ENCODE peak calls at places on chromosome 4, in four cellular contexts. H is CD8-positive, alpha-beta memory T cell; X is cardiac fibroblast; G is choroid plexus epithelial cell. L is an unnamed sample.

GRCh38 chr4:107897823-107898222 is 33.5 kb upstream of the CYP2U1 start:
- DNase-seq in H (no peak), X (no peak), G (no peak), L (peak)

GRCh38 chr4:28921886-28922285 is 1798.3 kb upstream of the PCDH7 start:
- DNase-seq in H (no peak), X (no peak), G (no peak), L (no peak)

GRCh38 chr4:33262809-33263208 is 2542.6 kb downstream of the PCDH7 start:
- DNase-seq in H (no peak), X (peak), G (peak), L (no peak)

GRCh38 chr4:171601091-171601490 is 212.1 kb upstream of the GALNTL6 start:
- DNase-seq in H (no peak), X (no peak), G (no peak), L (no peak)

GRCh38 chr4:84492737-84493091 is 6.4 kb downstream of the NKX6-1 start:
- DNase-seq in H (no peak), X (no peak), G (no peak), L (no peak)

GRCh38 chr4:56158483-56158882 is 209.7 kb downstream of the CEP135 start:
- DNase-seq in H (no peak), X (no peak), G (no peak), L (no peak)

GRCh38 chr4:99324978-99325377 is 3.8 kb upstream of the ADH1B start:
- DNase-seq in H (no peak), X (peak), G (peak), L (no peak)

GRCh38 chr4:68864438-68865177 is 48.8 kb downstream of the UGT2B10 start:
- DNase-seq in H (no peak), X (no peak), G (no peak), L (no peak)

GRCh38 chr4:144647095-144647959 is 1.4 kb downstream of the HHIP start:
- DNase-seq in H (no peak), X (peak), G (peak), L (peak)

GRCh38 chr4:174423257-174423944 is 98.9 kb downstream of the HPGD start:
- DNase-seq in H (peak), X (peak), G (peak), L (peak)

GRCh38 chr4:127632420-127633403 is at the start of gene INTU:
- DNase-seq in H (peak), X (peak), G (peak), L (peak)

GRCh38 chr4:142493255-142493976 is 352.7 kb downstream of the INPP4B start:
- DNase-seq in H (no peak), X (no peak), G (no peak), L (no peak)

DNA sequence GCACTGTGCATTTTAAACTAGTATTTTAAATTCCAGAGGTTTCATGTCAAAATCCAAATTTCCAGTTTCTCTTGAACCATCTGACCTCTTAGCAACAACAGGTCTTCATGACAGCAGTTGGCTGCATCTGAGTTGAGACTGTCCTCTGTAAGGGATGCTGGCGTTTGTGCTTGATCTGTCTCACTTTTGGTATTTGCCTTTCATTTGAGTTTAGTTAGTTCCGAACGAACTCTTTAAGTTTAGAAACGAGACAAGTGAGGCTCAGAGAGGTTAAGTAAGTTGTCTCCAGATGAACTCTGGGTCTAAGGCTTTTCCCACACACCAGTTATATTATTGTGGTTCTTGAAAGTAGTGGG is 29.1 kb downstream of the SPARCL1 start:
- DNase-seq in H (no peak), X (no peak), G (no peak), L (no peak)
- H3K4me3 ChIP-seq in H (no peak), X (no peak), G (no peak), L (no peak)

DNA sequence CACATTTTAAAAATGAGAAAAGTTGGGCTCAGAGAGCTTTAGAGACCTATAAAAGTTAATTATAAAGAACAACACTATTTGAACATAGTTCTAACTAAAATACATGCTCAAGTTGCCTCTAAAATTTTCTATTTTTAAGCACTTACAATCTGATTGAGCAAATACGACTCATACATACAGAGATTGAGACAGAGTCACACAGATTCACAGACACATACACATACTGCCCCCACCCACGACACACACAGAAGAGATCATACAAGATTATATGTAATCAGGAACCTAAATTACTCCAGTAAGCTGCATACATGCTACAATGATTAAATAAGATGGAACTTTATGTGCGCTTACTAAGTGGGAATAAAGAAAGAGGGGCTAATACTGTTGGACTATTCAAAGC is 2.7 kb upstream of the ASB5 start:
- DNase-seq in H (no peak), X (no peak), G (peak), L (no peak)
- H3K4me3 ChIP-seq in H (no peak), X (no peak), G (no peak), L (no peak)

DNA sequence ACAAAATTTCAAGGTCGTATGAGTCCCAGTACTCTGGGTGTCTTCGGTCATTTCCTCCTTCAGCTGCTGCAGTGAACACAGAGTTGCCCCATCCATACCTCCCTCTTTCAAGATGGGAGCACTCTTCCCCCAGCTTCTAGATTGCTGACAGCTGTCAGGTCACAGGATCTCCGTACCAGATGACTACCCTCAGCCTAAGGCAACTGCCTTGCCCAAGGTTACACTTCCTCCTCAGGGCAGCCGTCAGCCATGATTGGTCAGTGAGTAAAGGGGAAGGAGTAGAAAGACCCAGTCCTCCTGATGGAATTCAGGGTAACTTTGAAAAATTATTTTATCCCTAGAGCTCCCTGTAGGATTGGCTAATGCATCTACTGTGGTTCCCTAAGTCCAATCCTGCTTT is 81.6 kb downstream of the NAF1 start:
- DNase-seq in H (no peak), X (no peak), G (no peak), L (no peak)
- H3K4me3 ChIP-seq in H (no peak), X (no peak), G (no peak), L (no peak)

DNA sequence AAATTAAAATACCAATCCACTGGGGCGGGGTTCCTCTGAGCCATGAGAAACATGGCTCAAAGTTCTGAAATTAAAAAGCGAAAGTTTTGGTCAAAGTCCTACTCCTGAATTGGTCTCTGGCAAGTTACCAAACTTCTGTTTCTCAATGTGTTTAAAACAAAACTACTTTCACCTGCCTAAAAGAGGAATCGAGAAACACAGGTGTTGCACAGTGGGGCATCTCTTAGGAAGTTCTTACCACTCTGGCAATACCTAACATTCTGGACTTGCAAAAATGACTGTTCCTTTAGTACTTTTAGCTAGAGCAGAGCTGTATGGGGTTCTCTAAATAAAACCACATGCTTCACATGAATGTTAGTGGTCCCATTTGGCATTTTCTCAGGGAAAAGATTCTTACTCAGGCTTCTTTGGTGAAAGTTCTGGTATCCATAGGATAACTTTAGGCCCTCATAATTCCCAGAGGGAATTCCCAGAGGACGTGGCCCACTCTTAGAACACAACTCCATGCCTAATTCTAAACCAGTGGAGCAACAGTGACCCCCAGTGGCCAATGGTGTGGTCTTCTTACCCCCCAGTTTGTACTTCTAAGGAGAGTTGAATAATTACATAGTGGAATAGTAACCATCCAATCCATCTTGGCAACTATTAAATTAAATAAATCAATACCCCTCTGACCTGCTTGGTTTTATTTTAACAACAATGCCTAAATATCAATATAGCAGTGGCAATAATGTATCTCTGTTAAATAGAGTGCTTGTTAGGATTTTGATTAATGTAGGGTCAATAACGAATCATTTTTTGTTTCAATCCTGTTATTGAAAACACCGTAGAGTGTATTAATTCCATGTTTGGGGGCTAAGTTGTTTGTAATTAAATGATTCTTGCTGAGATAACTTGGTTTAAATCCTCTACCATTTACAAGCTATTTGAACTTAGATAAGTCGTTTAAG is 21.9 kb downstream of the BMP3 start:
- DNase-seq in H (peak), X (peak), G (peak), L (peak)
- H3K4me3 ChIP-seq in H (no peak), X (no peak), G (no peak), L (no peak)

GRCh38 chr4:139668036-139668435 is 2.4 kb downstream of the MGST2 start:
- DNase-seq in H (no peak), X (no peak), G (no peak), L (no peak)
- H3K4me3 ChIP-seq in H (no peak), X (no peak), G (no peak), L (no peak)

GRCh38 chr4:154807042-154807630 is 26.1 kb downstream of the RBM46 start:
- DNase-seq in H (no peak), X (peak), G (peak), L (peak)
- H3K4me3 ChIP-seq in H (no peak), X (no peak), G (peak), L (peak)

DNA sequence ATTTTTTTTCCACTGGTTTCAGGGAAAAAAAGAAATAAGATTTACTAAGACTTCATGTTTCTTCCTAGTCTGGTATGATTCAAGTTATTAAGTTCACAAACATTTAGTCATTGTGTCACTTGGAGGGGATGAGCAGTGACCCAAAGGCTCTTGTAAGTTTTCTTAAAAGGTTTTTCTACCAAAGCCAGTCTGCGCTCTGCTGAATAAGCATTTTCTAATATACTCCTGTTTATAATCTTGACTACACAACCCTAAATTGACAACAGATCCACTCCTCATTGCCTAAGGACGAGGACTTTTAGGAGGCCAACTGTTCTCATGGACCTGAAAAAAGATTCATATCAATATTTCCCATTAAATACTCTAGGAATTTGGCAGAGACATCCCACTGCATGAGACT is 161.1 kb upstream of the TLL1 start:
- DNase-seq in H (no peak), X (no peak), G (no peak), L (no peak)
- H3K4me3 ChIP-seq in H (no peak), X (no peak), G (no peak), L (no peak)

GRCh38 chr4:47830263-47831025 is 7.4 kb downstream of the CORIN start:
- DNase-seq in H (no peak), X (no peak), G (no peak), L (no peak)

GRCh38 chr4:47827339-47828047 is 10.4 kb downstream of the CORIN start:
- DNase-seq in H (no peak), X (no peak), G (no peak), L (no peak)

GRCh38 chr4:47829438-47829837 is 8.4 kb downstream of the CORIN start:
- DNase-seq in H (no peak), X (no peak), G (no peak), L (no peak)

GRCh38 chr4:47824844-47825243 is 13.0 kb downstream of the CORIN start:
- DNase-seq in H (no peak), X (no peak), G (no peak), L (no peak)
- H3K4me3 ChIP-seq in H (no peak), X (no peak), G (no peak), L (no peak)

L was measured in endothelial cell of umbilical vein.